ENCODE peak calls at places on chromosomes 4 and X, in five cellular contexts. Z is suprapubic skin, C is tibial nerve, M is K562, V is HepG2. X is an unnamed sample.

GRCh38 chr4:87069037-87069742 is 134.4 kb downstream of the AFF1 start:
- DNase-seq in Z (no peak), C (no peak), M (no peak), V (no peak), X (no peak)

GRCh38 chrX:28550331-28550872 is 36.8 kb upstream of the IL1RAPL1 start:
- DNase-seq in Z (no peak), C (no peak), M (peak), V (no peak), X (no peak)

GRCh38 chrX:46547857-46548256 is 2.6 kb upstream of the ZNF674 start:
- DNase-seq in Z (no peak), C (no peak), M (no peak), V (peak), X (no peak)

GRCh38 chrX:3962511-3963350 is 249.3 kb upstream of the PRKX start:
- DNase-seq in Z (no peak), C (peak), M (peak), V (peak), X (no peak)

GRCh38 chr4:91031761-91032160 is 904.6 kb downstream of the CCSER1 start:
- DNase-seq in Z (no peak), C (no peak), M (no peak), V (no peak), X (no peak)

GRCh38 chr4:101643201-101643600 is 147.3 kb upstream of the BANK1 start:
- DNase-seq in Z (no peak), C (no peak), M (no peak), V (no peak), X (no peak)

GRCh38 chr4:167456619-167457018 is 222.3 kb upstream of the SPOCK3 start:
- DNase-seq in Z (no peak), C (no peak), M (no peak), V (no peak), X (no peak)

GRCh38 chr4:159142254-159142653 is 39.4 kb downstream of the RAPGEF2 start:
- DNase-seq in Z (no peak), C (no peak), M (no peak), V (no peak), X (no peak)

GRCh38 chrX:68892651-68893050 is 63.8 kb downstream of the EFNB1 start:
- DNase-seq in Z (no peak), C (no peak), M (no peak), V (no peak), X (no peak)

GRCh38 chrX:116824785-116825184 is 362.0 kb upstream of the CT83 start:
- DNase-seq in Z (no peak), C (no peak), M (no peak), V (no peak), X (no peak)

GRCh38 chr4:186104114-186104894 is at the start of gene FAM149A:
- DNase-seq in Z (no peak), C (no peak), M (no peak), V (no peak), X (peak)

GRCh38 chr4:8547108-8547911 is 32.9 kb upstream of the GPR78 start:
- DNase-seq in Z (no peak), C (no peak), M (peak), V (peak), X (no peak)

GRCh38 chr4:142265536-142265935 is 580.6 kb downstream of the INPP4B start:
- DNase-seq in Z (no peak), C (no peak), M (no peak), V (no peak), X (no peak)

GRCh38 chrX:73563740-73564073 is 710 bp downstream of the CHIC1 start:
- DNase-seq in Z (no peak), C (no peak), M (no peak), V (no peak), X (no peak)

GRCh38 chrX:70535198-70535597 is 90.6 kb downstream of the DLG3 start:
- DNase-seq in Z (no peak), C (no peak), M (no peak), V (peak), X (no peak)

GRCh38 chr4:48127231-48127881 is 6.7 kb downstream of the TXK start:
- DNase-seq in Z (no peak), C (no peak), M (no peak), V (no peak), X (no peak)

GRCh38 chrX:124282580-124282979 is 49.9 kb upstream of the TEX13D start:
- DNase-seq in Z (no peak), C (no peak), M (no peak), V (no peak), X (no peak)

GRCh38 chr4:78517050-78517652 is 34.4 kb upstream of the ANXA3 start:
- DNase-seq in Z (no peak), C (no peak), M (no peak), V (peak), X (no peak)

GRCh38 chrX:31228415-31228832 is 156.6 kb upstream of the FTHL17 start:
- DNase-seq in Z (no peak), C (peak), M (no peak), V (no peak), X (peak)

GRCh38 chr4:26330946-26331345 is 10.1 kb downstream of the RBPJ start:
- DNase-seq in Z (no peak), C (no peak), M (no peak), V (peak), X (no peak)

GRCh38 chr4:143352052-143352451 is 15.4 kb downstream of the GAB1 start:
- DNase-seq in Z (no peak), C (no peak), M (no peak), V (no peak), X (no peak)

GRCh38 chr4:59570850-59571476 is 1629.2 kb upstream of the ADGRL3 start:
- DNase-seq in Z (no peak), C (no peak), M (no peak), V (no peak), X (no peak)

GRCh38 chr4:176534566-176534965 is 214.8 kb downstream of the SPCS3 start:
- DNase-seq in Z (no peak), C (no peak), M (no peak), V (no peak), X (no peak)

GRCh38 chrX:5965406-5965805 is 263.3 kb downstream of the NLGN4X start:
- DNase-seq in Z (no peak), C (no peak), M (no peak), V (no peak), X (no peak)

GRCh38 chrX:129930941-129931410 is 25.0 kb downstream of the UTP14A start:
- DNase-seq in Z (no peak), C (no peak), M (no peak), V (no peak), X (no peak)

GRCh38 chr4:87961993-87962791 is 13.3 kb upstream of the SPP1 start:
- DNase-seq in Z (no peak), C (no peak), M (no peak), V (no peak), X (no peak)

GRCh38 chr4:48370260-48371134 is 29.2 kb downstream of the SLAIN2 start:
- DNase-seq in Z (no peak), C (no peak), M (no peak), V (no peak), X (no peak)

GRCh38 chrX:150517303-150517896 is 51.0 kb upstream of the MTM1 start:
- DNase-seq in Z (no peak), C (no peak), M (no peak), V (no peak), X (no peak)

GRCh38 chr4:21034728-21035127 is 334.5 kb downstream of the PACRGL start:
- DNase-seq in Z (no peak), C (no peak), M (no peak), V (no peak), X (no peak)

GRCh38 chr4:112230879-112231778 is 458 bp upstream of the AP1AR start:
- DNase-seq in Z (peak), C (peak), M (peak), V (peak), X (peak)

GRCh38 chr4:172202480-172203076 is 389.4 kb downstream of the GALNTL6 start:
- DNase-seq in Z (no peak), C (no peak), M (peak), V (peak), X (no peak)

GRCh38 chr4:165974647-165975335 is 101.8 kb downstream of the TLL1 start:
- DNase-seq in Z (no peak), C (no peak), M (no peak), V (no peak), X (no peak)

GRCh38 chrX:118347131-118347530 is 1.2 kb downstream of the WDR44 start:
- DNase-seq in Z (no peak), C (no peak), M (peak), V (peak), X (no peak)

GRCh38 chr4:54908744-54909143 is 216.7 kb downstream of the KDR start:
- DNase-seq in Z (no peak), C (no peak), M (no peak), V (no peak), X (no peak)

GRCh38 chr4:36128689-36129088 is 115.6 kb downstream of the ARAP2 start:
- DNase-seq in Z (no peak), C (no peak), M (no peak), V (no peak), X (no peak)

GRCh38 chrX:24100713-24101112 is 46.0 kb downstream of the EIF2S3 start:
- DNase-seq in Z (no peak), C (no peak), M (no peak), V (no peak), X (no peak)

GRCh38 chr4:143391895-143392294 is 55.2 kb downstream of the GAB1 start:
- DNase-seq in Z (no peak), C (no peak), M (no peak), V (no peak), X (no peak)

GRCh38 chr4:6885953-6886557 is 23.6 kb upstream of the TBC1D14 start:
- DNase-seq in Z (no peak), C (peak), M (no peak), V (no peak), X (peak)

GRCh38 chrX:130799393-130799792 is 103.6 kb downstream of the ENOX2 start:
- DNase-seq in Z (no peak), C (no peak), M (no peak), V (no peak), X (no peak)

GRCh38 chr4:39166177-39166576 is 16.2 kb upstream of the WDR19 start:
- DNase-seq in Z (no peak), C (no peak), M (no peak), V (no peak), X (no peak)
- H3K27ac ChIP-seq in Z (no peak), C (no peak), M (no peak), V (no peak), X (no peak)

DNA sequence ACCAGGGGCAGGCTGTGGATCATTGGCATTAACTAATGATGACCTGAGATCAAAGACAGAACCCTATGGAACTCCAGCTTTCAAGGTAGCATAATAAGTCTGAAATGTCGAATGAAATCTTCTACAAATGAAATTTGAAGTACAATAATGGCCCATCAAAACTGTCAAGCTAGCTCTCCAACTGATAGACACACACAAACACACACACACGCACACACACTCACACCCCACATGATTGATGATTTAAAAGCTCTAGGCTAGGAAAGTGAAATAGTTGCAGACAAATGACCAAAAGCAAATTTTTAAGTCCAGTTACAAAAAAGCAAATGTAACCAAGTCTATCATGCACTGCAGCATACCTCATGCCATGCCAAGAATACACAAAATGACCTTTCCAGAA is 655.7 kb downstream of the C4orf33 start:
- DNase-seq in Z (no peak), C (no peak), M (no peak), V (no peak), X (no peak)
- TF ChIP-seq EP300 in Z (no peak), C (no peak), M (no peak), V (no peak), X (no peak)

GRCh38 chr4:40720931-40721330 is 28.8 kb upstream of the NSUN7 start:
- DNase-seq in Z (no peak), C (no peak), M (no peak), V (no peak), X (no peak)

GRCh38 chr4:40718571-40718970 is 31.2 kb upstream of the NSUN7 start:
- DNase-seq in Z (no peak), C (no peak), M (no peak), V (no peak), X (no peak)

GRCh38 chr4:40720351-40720750 is 29.4 kb upstream of the NSUN7 start:
- DNase-seq in Z (no peak), C (no peak), M (no peak), V (no peak), X (no peak)

GRCh38 chr4:40721730-40722171 is 28.0 kb upstream of the NSUN7 start:
- DNase-seq in Z (no peak), C (no peak), M (no peak), V (peak), X (no peak)

DNA sequence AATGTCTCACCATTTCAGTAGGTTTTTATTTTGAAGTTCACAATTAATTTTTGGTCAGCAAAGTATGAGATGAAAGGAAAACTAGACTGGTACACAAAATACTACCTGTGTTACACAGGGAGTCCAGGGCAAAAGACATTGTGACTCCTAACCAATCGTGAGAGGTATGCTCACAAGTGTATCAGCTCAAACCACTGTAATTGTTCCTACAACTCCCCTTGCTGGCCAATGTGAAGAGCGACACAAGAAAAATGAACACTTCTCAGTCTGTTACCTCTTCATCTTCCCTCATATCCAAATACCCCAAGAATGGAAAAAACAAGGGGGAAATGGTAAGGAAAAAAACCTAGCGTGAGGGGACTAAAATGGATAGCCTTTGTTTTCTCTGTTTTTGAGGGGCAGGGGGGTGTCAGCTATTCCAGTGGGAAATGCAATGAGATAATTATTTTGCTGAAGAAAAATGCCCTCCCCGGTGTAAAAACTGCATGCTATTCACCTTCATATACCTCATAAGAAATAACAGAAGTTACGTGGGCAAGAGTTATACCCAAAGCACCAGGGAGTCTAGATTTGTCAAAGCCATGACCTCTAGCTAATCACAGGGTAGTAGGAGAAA is 30.6 kb upstream of the NSUN7 start:
- DNase-seq in Z (no peak), C (no peak), M (no peak), V (peak), X (no peak)
- H3K27ac ChIP-seq in Z (no peak), C (no peak), M (no peak), V (no peak), X (no peak)

DNA sequence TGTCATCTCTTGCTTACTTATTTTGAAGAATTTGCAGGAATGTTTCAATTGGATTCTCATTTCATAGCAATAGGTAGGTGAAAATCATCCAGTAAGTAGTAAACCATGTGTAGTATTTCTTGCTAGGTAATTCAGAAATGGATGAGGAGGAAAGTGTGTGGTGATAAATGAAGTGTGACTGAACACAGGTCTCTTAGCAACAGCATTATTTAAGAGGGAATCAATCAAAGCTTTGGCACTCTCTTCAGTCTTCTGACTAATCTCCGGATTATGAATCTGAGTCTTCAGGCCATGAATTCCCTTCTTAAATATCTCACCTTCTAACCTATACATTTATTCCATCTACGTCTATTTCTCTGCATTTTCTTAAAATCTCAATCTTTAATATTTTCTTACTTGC is 55.8 kb upstream of the ARHGAP24 start:
- DNase-seq in Z (no peak), C (no peak), M (no peak), V (no peak), X (no peak)
- TF ChIP-seq EP300 in Z (no peak), C (no peak), M (no peak), V (no peak), X (no peak)

GRCh38 chr4:184427687-184428086 is 46.7 kb downstream of the IRF2 start:
- DNase-seq in Z (no peak), C (no peak), M (no peak), V (no peak), X (no peak)
- H3K27ac ChIP-seq in Z (no peak), C (no peak), M (no peak), V (no peak), X (no peak)

GRCh38 chr4:153152453-153153338 is 51.5 kb upstream of the TRIM2 start:
- DNase-seq in Z (peak), C (no peak), M (no peak), V (no peak), X (no peak)
- TF ChIP-seq EP300 in Z (no peak), C (no peak), M (no peak), V (no peak), X (no peak)

X was measured in sigmoid colon.